ENCODE peak calls at places on chromosomes 5 and 9, in four cellular contexts. N is psoas muscle, B is GM13977, V is WERI-Rb-1. D is an unnamed sample.

GRCh38 chr9:123940721-123941534 is 11.0 kb upstream of the DENND1A start:
- DNase-seq in N (no peak), B (peak), V (no peak), D (no peak)

GRCh38 chr9:15724006-15724405 is 171.2 kb downstream of the CCDC171 start:
- DNase-seq in N (no peak), B (no peak), V (no peak), D (no peak)

GRCh38 chr5:143442398-143442797 is 38.9 kb upstream of the NR3C1 start:
- DNase-seq in N (no peak), B (no peak), V (no peak), D (no peak)

GRCh38 chr5:110362252-110362651 is 364.2 kb downstream of the TMEM232 start:
- DNase-seq in N (no peak), B (no peak), V (no peak), D (no peak)

GRCh38 chr5:53963958-53964357 is 346.4 kb downstream of the ARL15 start:
- DNase-seq in N (no peak), B (no peak), V (no peak), D (no peak)

GRCh38 chr5:75435101-75435500 is 76.3 kb downstream of the CERT1 start:
- DNase-seq in N (no peak), B (no peak), V (no peak), D (no peak)

GRCh38 chr9:37801287-37801850 is 772 bp downstream of the DCAF10 start:
- DNase-seq in N (peak), B (peak), V (peak), D (no peak)

GRCh38 chr9:33752130-33752637 is 43.2 kb upstream of the PRSS3 start:
- DNase-seq in N (no peak), B (no peak), V (no peak), D (peak)

GRCh38 chr5:59745422-59745863 is 148.1 kb downstream of the PDE4D start:
- DNase-seq in N (peak), B (no peak), V (no peak), D (peak)

GRCh38 chr5:31328031-31328430 is 134.5 kb downstream of the CDH6 start:
- DNase-seq in N (no peak), B (no peak), V (no peak), D (no peak)

GRCh38 chr9:23451802-23452418 is 374.1 kb downstream of the ELAVL2 start:
- DNase-seq in N (no peak), B (no peak), V (no peak), D (no peak)

GRCh38 chr5:147554285-147554817 is 44.5 kb upstream of the DPYSL3 start:
- DNase-seq in N (no peak), B (no peak), V (no peak), D (no peak)

GRCh38 chr9:122099271-122099869 is 6.3 kb upstream of the TTLL11 start:
- DNase-seq in N (peak), B (peak), V (peak), D (peak)

DNA sequence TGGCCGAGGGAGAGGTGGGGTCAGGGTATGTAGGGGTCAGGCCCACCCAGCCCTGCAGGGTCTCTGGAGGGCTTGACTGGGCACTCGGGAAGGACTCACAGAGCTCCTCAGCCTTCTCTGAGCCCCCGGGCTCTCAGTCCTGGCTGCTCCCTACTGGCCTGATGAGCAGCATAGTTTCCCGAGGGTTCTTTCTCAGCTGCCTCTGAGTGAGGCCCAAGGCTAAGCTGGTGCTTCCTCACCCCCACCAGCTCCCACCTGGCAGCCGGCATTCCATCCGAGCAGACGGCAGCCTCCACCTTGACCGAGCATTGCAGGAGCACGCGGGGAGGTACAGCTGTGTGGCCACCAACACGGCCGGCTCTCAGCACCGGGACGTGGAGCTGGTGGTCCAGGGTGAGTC is 56.0 kb downstream of the HMCN2 start:
- DNase-seq in N (no peak), B (no peak), V (peak), D (no peak)
- TF ChIP-seq CTCF in N (no peak), B (no peak), V (no peak), D (no peak)

DNA sequence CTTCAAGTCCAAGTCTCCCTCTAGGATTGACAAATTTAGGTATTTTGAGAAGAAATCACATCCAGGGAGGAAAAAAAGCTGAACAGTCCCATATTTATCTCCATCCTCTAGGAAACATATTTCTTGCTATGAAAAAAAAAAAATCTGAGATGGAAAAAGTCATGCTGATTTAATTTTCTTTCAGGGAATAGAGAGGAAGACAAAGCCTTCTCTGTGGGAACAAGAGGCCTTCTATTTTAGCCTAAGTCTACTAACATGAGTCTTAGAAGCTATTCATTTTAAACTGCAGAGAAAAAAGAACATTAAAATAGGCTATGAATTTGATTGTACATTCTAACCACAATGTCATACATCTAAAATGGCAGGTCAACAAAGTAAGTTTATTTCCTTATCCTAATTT is 63.1 kb upstream of the CDK5RAP2 start:
- DNase-seq in N (no peak), B (no peak), V (no peak), D (no peak)
- TF ChIP-seq CTCF in N (no peak), B (no peak), V (no peak), D (no peak)

GRCh38 chr5:56816546-56817081 is 1.3 kb downstream of the MAP3K1 start:
- DNase-seq in N (peak), B (peak), V (peak), D (peak)
- TF ChIP-seq CTCF in N (no peak), B (no peak), V (no peak), D (no peak)

GRCh38 chr9:70123695-70124094 is 80.0 kb downstream of the MAMDC2 start:
- DNase-seq in N (no peak), B (no peak), V (no peak), D (no peak)

GRCh38 chr9:70119786-70120185 is 76.1 kb downstream of the MAMDC2 start:
- DNase-seq in N (no peak), B (no peak), V (peak), D (no peak)

GRCh38 chr9:70121818-70122436 is 78.3 kb downstream of the MAMDC2 start:
- DNase-seq in N (no peak), B (no peak), V (no peak), D (no peak)

GRCh38 chr9:70117835-70118319 is 74.2 kb downstream of the MAMDC2 start:
- DNase-seq in N (no peak), B (no peak), V (no peak), D (peak)

GRCh38 chr9:70120834-70121510 is 77.3 kb downstream of the MAMDC2 start:
- DNase-seq in N (peak), B (no peak), V (peak), D (peak)
- TF ChIP-seq CTCF in N (peak), B (no peak), V (peak), D (no peak)

GRCh38 chr9:129719135-129719534 is 33.7 kb downstream of the PTGES start:
- DNase-seq in N (no peak), B (no peak), V (no peak), D (no peak)
- TF ChIP-seq CTCF in N (no peak), B (no peak), V (no peak), D (no peak)

GRCh38 chr5:179870403-179870903 is 11.8 kb upstream of the MRNIP start:
- DNase-seq in N (peak), B (no peak), V (peak), D (no peak)
- TF ChIP-seq CTCF in N (peak), B (peak), V (no peak), D (no peak)

GRCh38 chr9:81619353-81620008 is 69.9 kb downstream of the TLE1 start:
- DNase-seq in N (no peak), B (no peak), V (no peak), D (no peak)

GRCh38 chr9:81621785-81622243 is 67.5 kb downstream of the TLE1 start:
- DNase-seq in N (no peak), B (no peak), V (no peak), D (no peak)

GRCh38 chr9:81618923-81619322 is 70.4 kb downstream of the TLE1 start:
- DNase-seq in N (no peak), B (no peak), V (no peak), D (no peak)

GRCh38 chr9:81621111-81621510 is 68.2 kb downstream of the TLE1 start:
- DNase-seq in N (no peak), B (no peak), V (no peak), D (no peak)

GRCh38 chr9:81620009-81620405 is 69.3 kb downstream of the TLE1 start:
- DNase-seq in N (no peak), B (no peak), V (no peak), D (no peak)
- TF ChIP-seq CTCF in N (no peak), B (no peak), V (no peak), D (no peak)